ENCODE peak calls at places on chromosomes 5 and 9, in seven cellular contexts. J is fibroblast of lung, X is keratinocyte, N is spleen, S is tibial nerve, D is lower lobe of right lung, H is uterus. U is an unnamed sample. For H3K4me1, the result is how much of the 10 kb centered on the place peaks cover.

GRCh38 chr5:135145985-135146384 is 112.0 kb upstream of the PITX1 start:
- DNase-seq in J (no peak), X (no peak), H (no peak), S (no peak), D (no peak), N (no peak), U (no peak)

GRCh38 chr9:88418715-88419540 is 30.7 kb downstream of the SPIN1 start:
- DNase-seq in J (no peak), D (no peak), S (no peak), X (no peak), H (no peak), N (no peak), U (no peak)

GRCh38 chr9:91771027-91771426 is 179.0 kb downstream of the ROR2 start:
- DNase-seq in H (peak), J (peak), N (no peak), X (no peak), D (no peak), S (no peak), U (no peak)

GRCh38 chr5:100827481-100827889 is 75.6 kb downstream of the ST8SIA4 start:
- DNase-seq in D (no peak), X (no peak), J (peak), H (no peak), N (no peak), S (no peak), U (no peak)

GRCh38 chr5:55427157-55427556 is 107.6 kb downstream of the PLPP1 start:
- DNase-seq in X (no peak), D (no peak), S (no peak), N (no peak), H (no peak), J (peak), U (no peak)

GRCh38 chr5:40834391-40834848 is 602 bp downstream of the RPL37 start:
- DNase-seq in N (peak), J (peak), S (peak), X (no peak), D (no peak), H (no peak), U (no peak)

GRCh38 chr5:96370981-96371380 is 62.1 kb downstream of the PCSK1 start:
- DNase-seq in H (no peak), X (no peak), S (no peak), J (no peak), D (no peak), N (no peak), U (no peak)

GRCh38 chr9:4489919-4490704 is at the start of gene SLC1A1:
- DNase-seq in X (no peak), J (peak), D (peak), N (no peak), S (peak), H (peak), U (peak)

GRCh38 chr9:70569070-70569772 is 154.8 kb upstream of the KLF9 start:
- DNase-seq in N (no peak), H (no peak), D (no peak), S (no peak), X (no peak), J (no peak), U (no peak)

GRCh38 chr9:14372437-14373318 is 58.7 kb upstream of the NFIB start:
- DNase-seq in D (no peak), X (no peak), N (no peak), H (peak), J (peak), S (no peak), U (peak)

GRCh38 chr9:13330396-13331004 is 51.0 kb upstream of the MPDZ start:
- DNase-seq in S (no peak), H (no peak), J (no peak), D (no peak), N (no peak), X (no peak), U (no peak)

GRCh38 chr5:19064094-19064493 is 923.9 kb downstream of the CDH18 start:
- DNase-seq in J (no peak), N (no peak), D (no peak), H (no peak), S (no peak), X (no peak), U (no peak)

GRCh38 chr5:32973646-32974045 is 262.5 kb downstream of the NPR3 start:
- DNase-seq in N (no peak), X (no peak), S (no peak), H (no peak), J (no peak), D (no peak), U (no peak)

GRCh38 chr9:98329281-98329680 is 73.8 kb upstream of the TBC1D2 start:
- DNase-seq in S (no peak), H (no peak), D (no peak), N (peak), X (no peak), J (no peak), U (no peak)

GRCh38 chr9:137281345-137282116 is 4.0 kb downstream of the TOR4A start:
- DNase-seq in D (no peak), S (no peak), N (peak), H (no peak), J (no peak), X (no peak), U (no peak)

GRCh38 chr5:154400678-154401077 is 45.1 kb upstream of the SAP30L start:
- DNase-seq in D (no peak), X (no peak), N (no peak), J (no peak), S (no peak), H (no peak), U (no peak)

GRCh38 chr5:53917095-53917494 is 356.7 kb downstream of the NDUFS4 start:
- DNase-seq in N (no peak), D (no peak), H (no peak), X (no peak), S (no peak), J (no peak), U (no peak)

GRCh38 chr5:173582198-173583092 is 34.0 kb downstream of the BOD1 start:
- DNase-seq in X (no peak), D (no peak), N (no peak), S (no peak), H (no peak), J (peak), U (no peak)

GRCh38 chr5:38533286-38534121 is 22.9 kb downstream of the LIFR start:
- DNase-seq in X (no peak), J (no peak), D (no peak), H (no peak), S (no peak), N (no peak), U (no peak)

GRCh38 chr5:38535845-38536244 is 20.6 kb downstream of the LIFR start:
- DNase-seq in X (no peak), D (no peak), S (no peak), J (no peak), H (no peak), N (no peak), U (no peak)

GRCh38 chr5:38534122-38534408 is 22.4 kb downstream of the LIFR start:
- DNase-seq in H (no peak), D (no peak), J (no peak), N (no peak), S (no peak), X (no peak), U (no peak)

GRCh38 chr5:38536968-38537367 is 19.5 kb downstream of the LIFR start:
- DNase-seq in D (no peak), N (no peak), H (no peak), J (no peak), X (no peak), S (no peak), U (no peak)

GRCh38 chr5:38535281-38535750 is 21.1 kb downstream of the LIFR start:
- DNase-seq in S (no peak), D (no peak), J (peak), H (no peak), N (no peak), X (no peak), U (no peak)
- H3K4me1 ChIP-seq in S (under half), D (half or more), J (under half), H (under half), N (under half), X (under half), U (under half)

GRCh38 chr5:177519463-177520235 is 2.9 kb upstream of the DDX41 start:
- DNase-seq in D (no peak), X (no peak), S (no peak), J (no peak), N (peak), H (no peak), U (peak)

GRCh38 chr5:177515580-177515979 is 1.2 kb downstream of the DDX41 start:
- DNase-seq in D (no peak), J (no peak), H (no peak), N (no peak), S (no peak), X (no peak), U (no peak)

GRCh38 chr5:177514541-177514940 is 2.2 kb downstream of the DDX41 start:
- DNase-seq in D (no peak), S (no peak), X (no peak), J (no peak), H (no peak), N (no peak), U (no peak)

GRCh38 chr5:177513500-177513899 is 3.3 kb downstream of the DDX41 start:
- DNase-seq in X (no peak), S (no peak), N (peak), H (no peak), D (no peak), J (no peak), U (peak)

DNA sequence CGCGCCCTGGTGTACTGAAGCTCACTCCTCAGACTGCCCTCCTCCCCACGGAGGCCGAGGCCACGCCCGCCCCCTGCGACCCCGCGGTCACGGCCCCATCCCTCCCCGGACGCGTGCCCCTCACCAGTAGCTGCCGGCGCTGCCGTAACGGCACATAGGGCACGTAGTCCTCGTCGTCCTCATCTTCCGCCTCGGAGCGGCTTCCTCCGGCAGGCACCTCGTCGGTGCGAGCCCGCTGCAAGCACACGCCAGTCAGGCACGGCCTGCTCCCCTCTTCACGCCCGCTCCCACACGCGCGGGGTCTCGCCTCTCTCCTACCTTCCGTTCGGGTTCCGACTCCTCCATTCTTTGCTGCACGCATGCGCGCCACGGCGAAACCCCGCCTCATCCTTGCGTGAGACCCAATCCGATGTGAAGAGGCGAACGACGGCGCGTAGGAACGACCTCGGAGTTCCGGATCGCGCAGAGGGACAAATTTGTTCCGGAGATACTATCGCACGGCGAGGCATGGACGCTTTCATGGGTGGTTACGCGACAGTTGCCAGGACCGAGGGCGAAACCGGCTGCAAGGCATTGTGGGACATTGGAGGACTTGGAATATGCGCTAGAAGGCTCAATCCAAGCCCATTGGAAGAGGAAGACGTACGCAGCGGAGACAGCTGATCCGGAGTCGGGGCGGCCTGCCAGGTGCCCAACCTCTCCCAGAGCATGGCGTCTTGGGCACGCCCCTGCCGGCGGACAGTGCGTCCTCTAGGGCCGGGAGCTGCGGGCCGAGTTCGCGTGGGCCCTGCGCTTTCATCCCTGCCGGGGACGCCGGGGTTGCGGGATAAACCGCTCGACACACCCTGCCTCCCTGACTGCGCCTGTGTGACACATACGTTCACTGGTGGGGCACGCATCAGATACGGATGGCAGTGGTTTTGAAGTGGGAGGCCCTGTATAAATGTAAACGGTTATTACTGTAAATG is at the start of gene DDX41:
- DNase-seq in J (peak), D (peak), X (peak), N (peak), S (peak), H (peak), U (peak)
- TF ChIP-seq CTCF in J (no peak), D (peak), X (no peak), N (peak), S (peak), H (no peak), U (no peak)

GRCh38 chr5:38446029-38446522 is 110.4 kb downstream of the LIFR start:
- DNase-seq in S (no peak), H (no peak), J (no peak), N (no peak), D (no peak), X (no peak), U (no peak)
- H3K4me3 ChIP-seq in S (peak), H (no peak), J (peak), N (peak), D (peak), X (no peak), U (no peak)

GRCh38 chr5:132471944-132472343 is 18.6 kb downstream of the IRF1 start:
- DNase-seq in J (no peak), S (no peak), H (peak), N (peak), D (no peak), X (no peak), U (peak)
- H3K4me1 ChIP-seq in J (under half), S (half or more), H (under half), N (half or more), D (half or more), X (under half), U (under half)

GRCh38 chr9:101417389-101417788 is 18.2 kb downstream of the ALDOB start:
- DNase-seq in S (no peak), J (no peak), H (no peak), D (no peak), X (no peak), N (no peak), U (no peak)

GRCh38 chr9:101417977-101418376 is 17.6 kb downstream of the ALDOB start:
- DNase-seq in D (no peak), J (no peak), N (no peak), S (no peak), H (no peak), X (no peak), U (no peak)

GRCh38 chr9:101418518-101419111 is 17.0 kb downstream of the ALDOB start:
- DNase-seq in D (no peak), H (no peak), J (peak), S (no peak), N (no peak), X (no peak), U (no peak)

GRCh38 chr9:101414839-101415238 is 16.2 kb downstream of the ZNF189 start:
- DNase-seq in S (no peak), H (no peak), N (no peak), J (no peak), X (no peak), D (no peak), U (no peak)

DNA sequence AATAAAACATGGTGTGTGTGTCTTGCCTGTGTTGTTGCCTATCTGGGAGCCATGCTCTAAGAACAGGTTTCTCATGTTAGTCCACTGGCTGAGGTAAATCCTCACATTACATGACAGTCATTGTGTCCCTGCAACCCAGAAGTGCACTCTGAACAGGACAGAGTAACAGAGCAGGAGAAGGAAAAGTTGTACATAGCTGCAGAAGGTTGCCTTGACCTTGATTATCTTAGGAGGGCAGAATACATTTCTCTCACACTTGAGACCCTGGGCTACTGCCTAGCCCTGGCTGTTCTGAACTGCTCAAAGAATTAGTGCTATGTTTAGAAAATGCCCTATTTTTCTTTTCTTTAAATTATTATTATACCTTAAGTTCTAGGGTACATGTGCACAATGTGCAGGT is 16.9 kb downstream of the ZNF189 start:
- DNase-seq in H (no peak), X (no peak), J (no peak), D (no peak), N (no peak), S (no peak), U (no peak)
- TF ChIP-seq CTCF in H (no peak), X (no peak), J (no peak), D (no peak), N (no peak), S (no peak), U (no peak)

GRCh38 chr5:72505539-72505938 is 1.7 kb downstream of the ZNF366 start:
- DNase-seq in S (no peak), N (no peak), H (no peak), J (no peak), X (no peak), D (no peak), U (no peak)
- H3K4me3 ChIP-seq in S (no peak), N (peak), H (no peak), J (no peak), X (no peak), D (peak), U (no peak)